ENCODE peak calls at places on chromosomes 1 and 21, in seven cellular contexts. R is tibial nerve; K is AG09309; Z is G401; Y is activated CD8-positive, alpha-beta memory T cell treated with anti-CD3 and anti-CD28 coated beads for 24 hours; P is T-helper 1 cell; Q is cardiac septum. V is an unnamed sample.

GRCh38 chr1:161710562-161710961 is 3.5 kb downstream of the FCRLA start:
- DNase-seq in R (no peak), Q (no peak), K (no peak), Z (no peak), Y (no peak), P (no peak), V (peak)

GRCh38 chr21:26070822-26071425 is 99.6 kb downstream of the APP start:
- DNase-seq in Q (no peak), P (no peak), R (no peak), Y (no peak), Z (peak), K (peak), V (no peak)

GRCh38 chr21:38439957-38440356 is 58.3 kb downstream of the ERG start:
- DNase-seq in R (no peak), P (no peak), K (no peak), Z (no peak), Y (no peak), Q (no peak), V (no peak)

GRCh38 chr1:210754931-210755670 is 378.8 kb downstream of the KCNH1 start:
- DNase-seq in K (no peak), R (no peak), P (no peak), Q (no peak), Z (peak), Y (no peak), V (no peak)

GRCh38 chr1:13538832-13539231 is 25.0 kb upstream of the LRRC38 start:
- DNase-seq in K (no peak), Q (no peak), Y (no peak), R (no peak), Z (no peak), P (no peak), V (no peak)

GRCh38 chr21:14862794-14863720 is 201.7 kb downstream of the NRIP1 start:
- DNase-seq in Y (no peak), Q (no peak), P (no peak), Z (no peak), K (no peak), R (no peak), V (peak)

GRCh38 chr1:215376544-215377264 is 190.4 kb upstream of the KCTD3 start:
- DNase-seq in Z (no peak), P (no peak), Y (no peak), Q (no peak), K (peak), R (no peak), V (no peak)

GRCh38 chr21:41634211-41634694 is 126.3 kb upstream of the TMPRSS2 start:
- DNase-seq in Y (no peak), Q (peak), P (no peak), Z (no peak), K (no peak), R (no peak), V (no peak)

GRCh38 chr1:227257964-227258363 is 60.3 kb downstream of the CDC42BPA start:
- DNase-seq in Q (no peak), Y (no peak), P (no peak), R (no peak), K (no peak), Z (no peak), V (no peak)

GRCh38 chr1:46556822-46557221 is 5.4 kb upstream of the KNCN start:
- DNase-seq in R (no peak), P (no peak), Y (no peak), K (no peak), Z (no peak), Q (no peak), V (no peak)

V was measured in erythroblast.